ENCODE peak calls at places on chromosomes 13 and 19, in seven cellular contexts. O, Y, X, S, W, U and C are unnamed samples.

GRCh38 chr13:44758595-44759221 is 182.6 kb upstream of the TSC22D1 start:
- DNase-seq in S (peak), O (no peak), Y (no peak), W (peak), X (no peak), U (peak), C (peak)

GRCh38 chr19:2003901-2004300 is 11.6 kb downstream of the BTBD2 start:
- DNase-seq in X (no peak), O (no peak), W (no peak), S (no peak), Y (no peak), U (no peak), C (no peak)

GRCh38 chr13:45949161-45949560 is 97.6 kb upstream of the SIAH3 start:
- DNase-seq in S (no peak), W (no peak), X (no peak), Y (no peak), U (no peak), O (no peak), C (peak)

GRCh38 chr13:52955505-52955904 is 73.1 kb upstream of the OLFM4 start:
- DNase-seq in Y (no peak), W (no peak), X (no peak), S (no peak), U (no peak), O (no peak), C (no peak)

GRCh38 chr13:75285310-75285709 is 196.7 kb downstream of the TBC1D4 start:
- DNase-seq in O (no peak), S (no peak), W (no peak), Y (no peak), X (no peak), U (no peak), C (no peak)

GRCh38 chr13:98026457-98026857 is 73.0 kb downstream of the IPO5 start:
- DNase-seq in W (peak), O (no peak), U (no peak), X (no peak), S (no peak), Y (no peak), C (peak)

GRCh38 chr13:90618133-90618532 is 729.4 kb upstream of the MIR17HG start:
- DNase-seq in Y (no peak), U (no peak), S (no peak), W (no peak), X (no peak), O (no peak), C (no peak)

GRCh38 chr13:22839554-22840286 is 341.1 kb upstream of the SGCG start:
- DNase-seq in Y (no peak), U (no peak), W (no peak), O (no peak), X (peak), S (no peak), C (no peak)

GRCh38 chr13:110446570-110446880 is 115.0 kb downstream of the RAB20 start:
- DNase-seq in S (no peak), W (no peak), U (no peak), Y (no peak), X (no peak), O (no peak), C (no peak)

GRCh38 chr19:1355258-1355973 is 28.3 kb upstream of the NDUFS7 start:
- DNase-seq in X (no peak), S (no peak), U (no peak), Y (no peak), O (no peak), W (peak), C (no peak)

GRCh38 chr13:101326710-101327109 is 89.6 kb downstream of the NALCN start:
- DNase-seq in S (no peak), W (peak), U (no peak), O (no peak), Y (no peak), X (no peak), C (no peak)

GRCh38 chr13:38398810-38399493 is 49.3 kb downstream of the UFM1 start:
- DNase-seq in X (peak), S (peak), U (peak), W (peak), O (no peak), Y (no peak), C (no peak)

GRCh38 chr19:52343548-52343947 is 7.5 kb downstream of the ZNF610 start:
- DNase-seq in U (no peak), S (peak), W (peak), Y (no peak), O (no peak), X (peak), C (no peak)

GRCh38 chr13:41019027-41019487 is at the start of gene ELF1:
- DNase-seq in S (peak), X (peak), O (no peak), Y (peak), U (peak), W (peak), C (peak)

GRCh38 chr13:41017153-41017552 is 2.0 kb downstream of the ELF1 start:
- DNase-seq in O (no peak), X (peak), W (no peak), U (no peak), Y (no peak), S (no peak), C (no peak)

GRCh38 chr13:41017744-41018582 is 1.2 kb downstream of the ELF1 start:
- DNase-seq in S (no peak), U (no peak), W (no peak), O (no peak), X (peak), Y (no peak), C (no peak)

GRCh38 chr13:41018583-41018909 is 570 bp downstream of the ELF1 start:
- DNase-seq in Y (no peak), U (no peak), S (no peak), X (no peak), W (no peak), O (no peak), C (no peak)

DNA sequence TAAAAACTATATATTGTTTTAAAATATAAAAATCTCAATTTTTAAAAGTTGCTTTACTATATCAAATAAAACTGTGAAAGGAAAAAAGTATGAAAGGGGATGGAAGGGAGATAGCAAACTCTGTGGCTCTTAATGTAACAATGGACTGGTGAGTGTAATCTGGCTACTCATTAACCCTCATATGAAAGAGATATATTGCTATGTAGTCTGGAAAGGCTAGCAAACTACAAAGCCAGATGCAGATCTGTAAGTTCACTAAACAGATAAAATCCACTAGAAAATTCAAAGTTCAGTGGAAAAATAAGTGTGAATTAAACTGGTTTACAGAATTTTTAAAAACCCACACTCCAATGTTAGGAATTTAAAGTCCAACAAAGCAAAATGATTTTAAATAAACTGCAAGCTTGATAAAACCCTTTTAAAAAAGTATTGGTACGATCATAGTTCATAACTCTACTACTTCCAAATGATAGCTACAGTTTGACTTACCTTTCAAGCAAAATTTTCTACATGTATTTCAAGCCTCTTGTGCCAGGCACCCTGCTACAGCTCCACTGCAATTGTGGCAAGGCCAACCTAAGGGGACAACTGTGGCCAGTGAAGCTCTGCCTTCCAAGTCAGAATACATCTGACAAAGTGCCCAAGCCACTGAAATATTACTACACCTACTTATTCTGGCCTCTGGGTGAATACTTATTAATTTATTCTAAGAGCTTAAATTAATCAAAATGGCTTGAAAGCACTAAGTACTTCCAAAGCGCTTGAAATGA is 647 bp upstream of the ELF1 start:
- DNase-seq in S (no peak), X (no peak), Y (no peak), U (peak), O (no peak), W (no peak), C (no peak)
- H3K4me3 ChIP-seq in S (no peak), X (peak), Y (peak), U (no peak), O (no peak), W (no peak), C (no peak)

DNA sequence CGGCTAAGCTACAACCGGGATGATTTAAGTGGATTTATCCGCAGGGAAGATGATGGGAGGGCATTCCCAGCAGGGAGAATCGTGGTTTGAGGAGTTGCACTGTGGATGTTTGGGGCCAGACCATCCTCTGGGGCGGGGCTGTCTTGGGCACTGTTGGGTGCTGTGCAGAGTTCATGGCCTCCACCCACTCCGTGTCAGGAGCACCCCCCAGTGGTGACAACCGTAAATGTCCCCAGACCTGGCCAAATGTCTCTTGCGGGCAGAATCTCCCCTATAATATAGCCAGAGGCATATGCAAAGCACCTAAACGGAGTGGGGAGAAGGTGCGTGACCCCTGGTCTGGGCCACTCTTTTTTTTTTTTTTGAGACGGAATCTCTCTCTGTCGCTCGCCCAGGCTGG is 40.2 kb downstream of the SMIM24 start:
- DNase-seq in X (peak), Y (peak), W (peak), S (no peak), U (no peak), O (no peak), C (no peak)
- TF ChIP-seq CTCF in X (peak), Y (peak), W (peak), S (peak), U (peak), O (peak), C (peak)

GRCh38 chr19:31128291-31128690 is 220.9 kb downstream of the TSHZ3 start:
- DNase-seq in W (no peak), O (no peak), X (no peak), Y (no peak), S (no peak), U (no peak), C (no peak)
- H3K4me3 ChIP-seq in W (no peak), O (no peak), X (no peak), Y (no peak), S (no peak), U (no peak), C (no peak)

DNA sequence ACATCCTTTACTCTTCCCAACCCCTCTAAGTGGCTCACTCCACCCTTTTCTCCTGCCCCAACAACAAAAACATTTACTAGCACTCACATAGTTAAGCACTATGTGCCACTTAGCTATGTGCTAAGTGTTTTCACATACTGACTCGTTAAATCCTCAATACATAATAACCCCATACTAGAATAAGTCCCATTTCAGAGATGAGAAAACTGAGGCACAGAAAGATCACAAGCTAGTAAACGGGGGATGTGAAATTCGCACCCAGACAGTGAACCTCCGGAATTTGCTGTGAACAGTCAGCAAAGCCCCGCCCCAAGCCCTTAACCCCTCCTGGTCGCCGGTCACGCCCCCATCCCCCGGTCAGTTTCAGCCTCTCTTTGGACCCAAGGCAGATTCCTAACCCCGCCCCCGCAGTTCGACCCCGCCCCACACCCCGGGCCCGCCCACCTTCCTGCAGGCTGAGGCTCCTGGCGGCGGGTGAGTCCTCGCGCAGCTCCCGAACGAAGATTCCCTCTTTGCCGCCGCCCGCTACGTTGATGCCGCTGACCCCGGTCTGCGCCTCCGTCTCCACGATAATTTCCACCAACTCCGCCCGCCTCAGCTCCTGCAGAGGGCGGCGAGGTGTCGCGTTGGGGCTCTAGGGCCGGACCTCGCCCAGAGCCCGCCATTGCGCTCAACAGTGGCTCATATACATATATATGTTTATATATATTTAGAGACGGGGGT is 9.8 kb downstream of the PRX start:
- DNase-seq in W (peak), O (peak), X (peak), S (peak), Y (peak), U (peak), C (peak)
- TF ChIP-seq CTCF in W (no peak), O (no peak), X (no peak), S (no peak), Y (no peak), U (no peak), C (no peak)

GRCh38 chr19:18785179-18786124 is 5.7 kb downstream of the COMP start:
- DNase-seq in S (peak), U (no peak), W (peak), X (peak), O (peak), Y (peak), C (peak)
- H3K4me3 ChIP-seq in S (no peak), U (no peak), W (peak), X (no peak), O (no peak), Y (no peak), C (no peak)

GRCh38 chr19:49489601-49490167 is 2.3 kb downstream of the RPL13A start:
- DNase-seq in Y (no peak), W (no peak), S (no peak), U (no peak), X (peak), O (no peak), C (no peak)
- TF ChIP-seq CTCF in Y (no peak), W (no peak), S (no peak), U (no peak), X (peak), O (no peak), C (no peak)

DNA sequence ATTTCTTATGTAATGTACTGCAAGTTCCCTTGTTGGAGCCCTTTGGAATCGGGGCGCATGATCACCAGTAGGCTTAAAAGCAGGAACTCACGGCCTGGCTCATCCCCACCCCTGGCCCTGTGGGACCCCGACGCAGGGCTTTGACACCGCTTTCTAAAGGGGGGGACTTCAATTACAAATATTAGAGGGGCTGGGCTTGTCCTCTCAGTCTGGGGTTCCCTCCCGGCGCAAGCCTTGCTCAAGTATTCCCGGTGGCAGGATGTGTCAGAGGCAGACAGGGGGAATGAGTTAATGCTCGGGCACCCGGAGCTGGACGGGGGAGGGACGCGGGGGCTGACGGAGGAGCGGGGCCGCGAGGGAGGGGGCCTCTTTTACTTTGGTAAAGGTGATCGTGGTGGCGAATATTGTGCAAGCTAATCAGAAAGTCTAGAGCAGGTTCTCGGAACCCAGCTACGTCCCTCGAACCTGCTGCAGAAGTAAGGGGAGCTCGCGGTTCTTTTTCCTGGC is 1.2 kb downstream of the FGF14 start:
- DNase-seq in U (no peak), O (peak), Y (peak), W (peak), X (no peak), S (no peak), C (peak)
- H3K4me3 ChIP-seq in U (peak), O (peak), Y (peak), W (peak), X (no peak), S (peak), C (peak)

DNA sequence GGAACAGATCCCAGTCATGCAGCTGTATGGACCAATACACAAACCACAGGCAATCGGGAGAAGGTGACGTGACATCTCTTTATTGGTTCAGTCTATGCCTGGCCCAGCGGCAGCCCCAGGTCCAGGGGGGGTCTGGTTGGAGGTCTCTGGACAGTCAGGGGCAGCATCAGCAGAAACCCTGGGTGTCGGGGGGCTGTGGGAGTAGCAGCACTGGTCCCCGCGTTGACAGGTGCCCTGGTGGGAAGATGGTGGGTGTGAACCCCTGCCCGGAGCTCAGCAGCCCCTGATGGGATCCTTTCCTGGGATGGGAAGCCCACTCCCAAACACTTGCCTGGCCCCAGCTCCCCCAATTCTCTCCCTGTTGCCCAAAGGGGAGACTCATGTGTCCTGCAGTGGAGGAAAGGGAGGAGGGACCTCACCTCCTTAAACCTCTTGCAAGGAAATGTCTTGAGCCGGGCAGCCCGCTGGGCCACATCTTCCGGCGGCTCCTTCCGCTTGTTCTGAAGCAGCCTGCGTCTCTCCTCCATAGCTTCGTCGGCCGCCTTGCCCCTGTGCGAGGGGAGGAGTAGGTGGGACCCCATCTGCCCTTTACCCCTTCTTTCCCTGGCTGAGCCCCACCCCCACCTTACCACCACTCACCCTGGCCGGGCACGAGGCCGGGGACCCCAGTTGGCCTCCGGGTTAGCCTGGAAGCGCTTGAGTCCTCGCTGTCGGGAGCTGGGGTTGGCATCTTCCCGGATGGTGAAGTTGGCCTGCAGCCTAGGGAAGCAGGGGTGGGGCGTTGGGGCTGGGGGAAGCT is 2.4 kb upstream of the LYL1 start:
- DNase-seq in O (no peak), S (no peak), Y (peak), X (peak), U (no peak), W (no peak), C (no peak)
- TF ChIP-seq CTCF in O (no peak), S (no peak), Y (peak), X (no peak), U (no peak), W (no peak), C (no peak)